ENCODE peak calls at places on chromosome 13, in eight cellular contexts. R is kidney epithelial cell; Q is CD8-positive, alpha-beta T cell; V is lung; S is K562; Y is tibial artery; I is Calu3; A is fibroblast of mammary gland. Z is an unnamed sample.

GRCh38 chr13:42946927-42947326 is 45.1 kb downstream of the EPSTI1 start:
- DNase-seq in R (no peak), Q (no peak), V (no peak), S (no peak), Y (no peak), I (no peak), A (peak; percentile 78), Z (no peak)

GRCh38 chr13:49464621-49465325 is 20.7 kb downstream of the SETDB2 start:
- DNase-seq in R (no peak), Q (no peak), V (no peak), S (no peak), Y (no peak), I (no peak), A (peak; percentile 40), Z (no peak)

GRCh38 chr13:32530841-32531253 is 7.7 kb downstream of the N4BP2L2 start:
- DNase-seq in R (peak; percentile 14), Q (no peak), V (no peak), S (no peak), Y (no peak), I (no peak), A (peak; percentile 68), Z (no peak)

GRCh38 chr13:95275322-95276118 is 25.7 kb downstream of the ABCC4 start:
- DNase-seq in R (no peak), Q (no peak), V (no peak), S (no peak), Y (no peak), I (no peak), A (peak; percentile 12), Z (no peak)

GRCh38 chr13:108929532-108929931 is 300.1 kb downstream of the MYO16 start:
- DNase-seq in R (no peak), Q (no peak), V (no peak), S (no peak), Y (no peak), I (no peak), A (peak; percentile 62), Z (no peak)

GRCh38 chr13:110136660-110137585 is 170.0 kb downstream of the COL4A1 start:
- DNase-seq in R (no peak), Q (no peak), V (no peak), S (no peak), Y (no peak), I (no peak), A (no peak), Z (no peak)

GRCh38 chr13:75771818-75772217 is 135.7 kb downstream of the LMO7 start:
- DNase-seq in R (peak; percentile 69), Q (no peak), V (no peak), S (no peak), Y (no peak), I (no peak), A (peak; percentile 85), Z (no peak)

GRCh38 chr13:85170372-85170771 is 628.8 kb downstream of the SLITRK6 start:
- DNase-seq in R (no peak), Q (no peak), V (no peak), S (no peak), Y (no peak), I (no peak), A (no peak), Z (no peak)

GRCh38 chr13:26991508-26992181 is 180.0 kb downstream of the USP12 start:
- DNase-seq in R (no peak), Q (no peak), V (no peak), S (no peak), Y (no peak), I (no peak), A (no peak), Z (no peak)

GRCh38 chr13:71358218-71358617 is 508.8 kb downstream of the DACH1 start:
- DNase-seq in R (no peak), Q (no peak), V (no peak), S (no peak), Y (no peak), I (peak; percentile 1), A (no peak), Z (no peak)

GRCh38 chr13:33537691-33538090 is 252.1 kb upstream of the STARD13 start:
- DNase-seq in R (no peak), Q (no peak), V (no peak), S (no peak), Y (no peak), I (no peak), A (peak; percentile 46), Z (no peak)

GRCh38 chr13:112642061-112642460 is 47.8 kb upstream of the ATP11A start:
- DNase-seq in R (no peak), Q (no peak), V (no peak), S (no peak), Y (peak; percentile 53), I (no peak), A (no peak), Z (no peak)

GRCh38 chr13:43572601-43573360 is 214.0 kb downstream of the ENOX1 start:
- DNase-seq in R (no peak), Q (no peak), V (no peak), S (no peak), Y (no peak), I (no peak), A (peak; percentile 33), Z (no peak)

GRCh38 chr13:44212633-44213387 is 160.8 kb upstream of the SERP2 start:
- DNase-seq in R (no peak), Q (no peak), V (no peak), S (no peak), Y (no peak), I (no peak), A (peak; percentile 26), Z (no peak)

GRCh38 chr13:52048516-52048915 is 24.0 kb downstream of the UTP14C start:
- DNase-seq in R (no peak), Q (no peak), V (no peak), S (no peak), Y (no peak), I (no peak), A (peak; percentile 33), Z (no peak)

GRCh38 chr13:64884976-64885375 is 2345.2 kb downstream of the PCDH9 start:
- DNase-seq in R (no peak), Q (no peak), V (no peak), S (no peak), Y (no peak), I (no peak), A (no peak), Z (no peak)

GRCh38 chr13:99208185-99208584 is 7.5 kb downstream of the UBAC2 start:
- DNase-seq in R (no peak), Q (no peak), V (no peak), S (no peak), Y (no peak), I (no peak), A (no peak), Z (no peak)

GRCh38 chr13:21594715-21595545 is 9.0 kb downstream of the MICU2 start:
- DNase-seq in R (no peak), Q (no peak), V (no peak), S (no peak), Y (no peak), I (no peak), A (no peak), Z (no peak)

GRCh38 chr13:35474551-35474950 is 1.9 kb downstream of the MAB21L1 start:
- DNase-seq in R (no peak), Q (no peak), V (no peak), S (no peak), Y (no peak), I (no peak), A (peak; percentile 50), Z (peak; percentile 2)

DNA sequence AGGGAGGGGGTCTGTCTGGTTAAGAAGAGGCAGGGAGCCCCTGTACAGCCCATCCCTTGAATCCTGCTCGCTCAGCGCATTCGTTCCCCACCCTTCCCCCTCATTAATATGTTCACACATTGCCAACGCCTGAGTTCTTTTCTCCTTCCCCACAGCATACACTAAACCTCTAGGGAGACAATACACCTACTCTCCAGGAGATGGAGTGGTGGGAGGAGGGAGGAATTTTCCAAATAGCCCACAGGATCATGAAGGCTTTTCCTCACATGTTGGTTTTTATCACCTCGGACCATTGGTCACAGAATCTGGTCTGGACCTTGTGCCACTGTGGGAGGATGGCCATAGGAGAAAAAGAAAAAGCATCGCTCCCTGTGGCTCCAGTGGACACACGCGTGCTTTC is 294.9 kb downstream of the SHISA2 start:
- DNase-seq in R (no peak), Q (no peak), V (no peak), S (no peak), Y (no peak), I (no peak), A (no peak), Z (no peak)
- TF ChIP-seq CTCF in R (peak; percentile 23), Q (no peak), V (no peak), S (no peak), Y (no peak), I (no peak), A (no peak), Z (no peak)

GRCh38 chr13:66492479-66492878 is 737.7 kb downstream of the PCDH9 start:
- DNase-seq in R (no peak), Q (no peak), V (no peak), S (no peak), Y (no peak), I (no peak), A (no peak), Z (no peak)
- TF ChIP-seq CTCF in R (no peak), Q (no peak), V (no peak), S (no peak), Y (no peak), I (no peak), A (no peak), Z (no peak)

GRCh38 chr13:40984670-40985366 is 34.3 kb downstream of the ELF1 start:
- DNase-seq in R (no peak), Q (no peak), V (no peak), S (no peak), Y (no peak), I (no peak), A (peak; percentile 18), Z (no peak)

GRCh38 chr13:40982772-40983171 is 36.3 kb downstream of the ELF1 start:
- DNase-seq in R (no peak), Q (peak; percentile 59), V (no peak), S (no peak), Y (no peak), I (no peak), A (peak; percentile 51), Z (no peak)

GRCh38 chr13:40981949-40982348 is 37.2 kb downstream of the ELF1 start:
- DNase-seq in R (no peak), Q (no peak), V (no peak), S (no peak), Y (no peak), I (no peak), A (no peak), Z (no peak)

GRCh38 chr13:40983725-40984669 is 35.1 kb downstream of the ELF1 start:
- DNase-seq in R (no peak), Q (no peak), V (no peak), S (no peak), Y (no peak), I (no peak), A (no peak), Z (no peak)

DNA sequence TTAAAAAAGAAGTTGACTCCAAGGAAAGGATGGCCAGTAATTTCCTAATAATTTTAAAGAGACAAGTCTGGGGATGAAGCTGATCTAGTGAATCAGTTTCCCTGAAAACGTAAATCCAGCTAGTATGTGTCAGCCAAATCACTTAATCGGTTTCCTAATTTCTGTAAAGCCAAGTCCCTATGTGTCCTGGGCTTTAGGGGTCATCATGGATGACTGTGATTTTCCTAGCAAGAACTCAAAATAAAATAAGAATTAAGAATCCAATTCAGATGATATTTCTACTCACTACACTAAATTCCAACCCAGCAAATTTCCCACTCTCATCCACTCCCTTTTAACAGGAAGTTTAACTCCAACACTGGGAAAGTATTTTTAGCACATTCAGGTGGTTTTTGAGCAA is 35.8 kb downstream of the ELF1 start:
- DNase-seq in R (no peak), Q (no peak), V (no peak), S (no peak), Y (no peak), I (no peak), A (peak; percentile 45), Z (no peak)
- TF ChIP-seq CTCF in R (no peak), Q (no peak), V (no peak), S (no peak), Y (no peak), I (no peak), A (no peak), Z (no peak)

GRCh38 chr13:113947321-113948033 is 26.4 kb downstream of the C13orf46 start:
- DNase-seq in R (no peak), Q (no peak), V (no peak), S (peak; percentile 35), Y (peak; percentile 86), I (peak; percentile 10), A (peak; percentile 74), Z (no peak)
- TF ChIP-seq CTCF in R (peak; percentile 81), Q (no peak), V (peak; percentile 23), S (peak; percentile 65), Y (peak; percentile 88), I (no peak), A (peak; percentile 92), Z (no peak)